ENCODE peak calls at places on chromosomes 11 and 22, in seven cellular contexts. Y, H, O, E, K, U and S are unnamed samples.

GRCh38 chr22:22462813-22463567 is 45.6 kb downstream of the ZNF280B start:
- DNase-seq in Y (no peak), O (no peak), H (peak), K (peak), E (peak), U (peak), S (peak)

GRCh38 chr11:131663403-131664200 is 293.2 kb downstream of the NTM start:
- DNase-seq in Y (no peak), U (no peak), E (no peak), H (no peak), K (no peak), O (no peak), S (no peak)

GRCh38 chr11:12430912-12431311 is 53.5 kb downstream of the PARVA start:
- DNase-seq in K (peak), H (no peak), Y (peak), E (no peak), O (no peak), U (no peak), S (peak)

GRCh38 chr11:67581469-67581868 is 2.1 kb upstream of the GSTP1 start:
- DNase-seq in O (peak), K (no peak), H (no peak), E (no peak), U (peak), Y (peak), S (no peak)

GRCh38 chr11:68506908-68507307 is 46.4 kb downstream of the PPP6R3 start:
- DNase-seq in O (no peak), E (no peak), H (no peak), K (peak), U (no peak), Y (no peak), S (peak)

GRCh38 chr22:26357813-26358212 is 71.2 kb upstream of the ASPHD2 start:
- DNase-seq in U (no peak), H (no peak), Y (no peak), E (no peak), O (no peak), K (no peak), S (no peak)

GRCh38 chr22:45918455-45919370 is 58.2 kb downstream of the WNT7B start:
- DNase-seq in U (no peak), Y (no peak), O (no peak), K (peak), E (no peak), H (no peak), S (no peak)

GRCh38 chr11:126317681-126318641 is 14.1 kb downstream of the DCPS start:
- DNase-seq in U (no peak), E (no peak), H (peak), K (no peak), Y (peak), O (no peak), S (peak)

GRCh38 chr22:19984201-19984753 is 32.3 kb downstream of the ARVCF start:
- DNase-seq in K (peak), Y (peak), U (no peak), H (peak), E (no peak), O (no peak), S (peak)

GRCh38 chr11:10294289-10294953 is 402 bp upstream of the SBF2 start:
- DNase-seq in O (peak), K (peak), E (no peak), Y (peak), U (peak), H (no peak), S (peak)

GRCh38 chr11:5390210-5390609 is 6.6 kb downstream of the OR51M1 start:
- DNase-seq in U (no peak), E (no peak), O (no peak), H (no peak), K (no peak), Y (no peak), S (no peak)

GRCh38 chr11:10298342-10298741 is 4.3 kb upstream of the SBF2 start:
- DNase-seq in H (peak), E (no peak), Y (no peak), K (peak), U (no peak), O (no peak), S (peak)

GRCh38 chr11:12667646-12668045 is 6.6 kb upstream of the TEAD1 start:
- DNase-seq in O (no peak), Y (no peak), U (no peak), H (no peak), E (no peak), K (no peak), S (no peak)

GRCh38 chr11:134159652-134160051 is 64.1 kb downstream of the NCAPD3 start:
- DNase-seq in Y (no peak), E (no peak), O (no peak), H (no peak), K (no peak), U (no peak), S (no peak)

GRCh38 chr22:24230911-24231656 is 13.8 kb downstream of the GGT5 start:
- DNase-seq in Y (peak), H (peak), O (peak), E (peak), U (peak), K (no peak), S (peak)

GRCh38 chr11:85751738-85752137 is 59.2 kb downstream of the SYTL2 start:
- DNase-seq in Y (no peak), H (no peak), K (peak), E (no peak), O (no peak), U (no peak), S (peak)

GRCh38 chr11:47856186-47856585 is 8.0 kb upstream of the NUP160 start:
- DNase-seq in O (no peak), H (no peak), Y (peak), E (no peak), K (no peak), U (no peak), S (no peak)

GRCh38 chr22:29787371-29787980 is 20.3 kb downstream of the UQCR10 start:
- DNase-seq in K (peak), Y (peak), H (no peak), O (no peak), E (no peak), U (no peak), S (no peak)

GRCh38 chr11:109338131-109338530 is 83.9 kb upstream of the C11orf87 start:
- DNase-seq in U (no peak), K (no peak), Y (no peak), H (no peak), E (no peak), O (no peak), S (no peak)

GRCh38 chr11:35927730-35928129 is 16.1 kb upstream of the LDLRAD3 start:
- DNase-seq in E (no peak), K (peak), O (no peak), U (no peak), H (no peak), Y (peak), S (peak)
- H3K27ac ChIP-seq in E (no peak), K (peak), O (no peak), U (no peak), H (no peak), Y (no peak), S (no peak)

GRCh38 chr11:33723238-33723881 is 12.9 kb downstream of the CD59 start:
- DNase-seq in O (no peak), E (no peak), Y (peak), H (no peak), K (peak), U (no peak), S (peak)

GRCh38 chr11:33722579-33723234 is 13.5 kb downstream of the CD59 start:
- DNase-seq in H (no peak), Y (no peak), U (no peak), K (peak), E (no peak), O (no peak), S (peak)

GRCh38 chr11:33719587-33719986 is 16.6 kb downstream of the CD59 start:
- DNase-seq in E (no peak), U (no peak), K (peak), O (no peak), Y (no peak), H (no peak), S (no peak)

GRCh38 chr11:33721291-33721840 is 14.9 kb downstream of the CD59 start:
- DNase-seq in K (peak), O (no peak), E (no peak), U (no peak), Y (no peak), H (no peak), S (peak)

DNA sequence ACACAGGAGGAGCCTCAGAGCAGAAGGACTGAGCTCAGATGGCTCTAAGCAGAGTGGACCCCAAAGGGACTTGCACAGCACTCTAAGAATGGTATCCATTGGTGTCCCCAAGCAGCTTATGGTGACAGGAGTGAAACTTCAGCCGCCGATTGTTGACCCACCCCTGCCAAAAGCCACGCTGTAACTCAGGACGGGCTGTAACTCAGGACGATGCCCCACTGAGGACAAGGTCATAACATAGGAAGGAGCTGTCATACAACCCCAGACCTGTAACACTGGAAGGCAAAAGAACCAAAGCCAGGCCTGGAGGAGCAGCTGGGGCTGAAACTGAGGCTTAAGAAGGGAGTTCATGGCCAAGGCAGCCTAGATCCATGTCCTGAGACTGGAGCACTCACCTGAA is 14.2 kb downstream of the CD59 start:
- DNase-seq in K (no peak), U (no peak), E (no peak), H (no peak), O (no peak), Y (no peak), S (peak)
- H3K4me2 ChIP-seq in K (peak), U (no peak), E (no peak), H (no peak), O (no peak), Y (no peak), S (peak)

GRCh38 chr11:64799925-64800632 is 2.9 kb downstream of the MAP4K2 start:
- DNase-seq in U (no peak), E (no peak), K (no peak), H (no peak), O (no peak), Y (no peak), S (no peak)

GRCh38 chr11:64794526-64794925 is 8.5 kb downstream of the MAP4K2 start:
- DNase-seq in O (no peak), K (no peak), Y (no peak), U (no peak), E (no peak), H (no peak), S (no peak)

GRCh38 chr11:64799256-64799924 is 3.6 kb downstream of the MAP4K2 start:
- DNase-seq in U (no peak), H (no peak), E (peak), O (no peak), Y (no peak), K (no peak), S (no peak)

GRCh38 chr11:64796047-64796756 is 6.8 kb downstream of the MAP4K2 start:
- DNase-seq in O (no peak), E (no peak), H (no peak), K (no peak), U (no peak), Y (no peak), S (no peak)

GRCh38 chr11:64796757-64797541 is 6.1 kb downstream of the MAP4K2 start:
- DNase-seq in Y (no peak), H (no peak), U (no peak), K (no peak), E (no peak), O (no peak), S (no peak)
- H2AFZ ChIP-seq in Y (no peak), H (no peak), U (no peak), K (no peak), E (no peak), O (no peak), S (no peak)

GRCh38 chr11:16789560-16790483 is 51.4 kb downstream of the C11orf58 start:
- DNase-seq in H (no peak), O (no peak), K (no peak), Y (no peak), E (no peak), U (no peak), S (no peak)

GRCh38 chr11:16789061-16789415 is 50.6 kb downstream of the C11orf58 start:
- DNase-seq in H (no peak), K (no peak), U (no peak), Y (no peak), E (no peak), O (no peak), S (no peak)

GRCh38 chr11:16791494-16791961 is 53.1 kb downstream of the C11orf58 start:
- DNase-seq in Y (peak), E (no peak), U (no peak), H (no peak), K (peak), O (no peak), S (peak)

GRCh38 chr11:16792426-16792825 is 54.0 kb downstream of the C11orf58 start:
- DNase-seq in U (no peak), H (no peak), Y (no peak), E (no peak), K (no peak), O (no peak), S (peak)

GRCh38 chr11:16790484-16791240 is 52.2 kb downstream of the C11orf58 start:
- DNase-seq in K (no peak), H (no peak), U (no peak), Y (no peak), O (no peak), E (no peak), S (no peak)
- H3K27ac ChIP-seq in K (peak), H (no peak), U (no peak), Y (peak), O (no peak), E (no peak), S (no peak)

GRCh38 chr22:33917744-33918406 is 2.4 kb downstream of the LARGE1 start:
- DNase-seq in O (peak), Y (peak), U (peak), K (no peak), H (peak), E (peak), S (peak)
- H3K4me2 ChIP-seq in O (peak), Y (peak), U (peak), K (no peak), H (peak), E (peak), S (no peak)

DNA sequence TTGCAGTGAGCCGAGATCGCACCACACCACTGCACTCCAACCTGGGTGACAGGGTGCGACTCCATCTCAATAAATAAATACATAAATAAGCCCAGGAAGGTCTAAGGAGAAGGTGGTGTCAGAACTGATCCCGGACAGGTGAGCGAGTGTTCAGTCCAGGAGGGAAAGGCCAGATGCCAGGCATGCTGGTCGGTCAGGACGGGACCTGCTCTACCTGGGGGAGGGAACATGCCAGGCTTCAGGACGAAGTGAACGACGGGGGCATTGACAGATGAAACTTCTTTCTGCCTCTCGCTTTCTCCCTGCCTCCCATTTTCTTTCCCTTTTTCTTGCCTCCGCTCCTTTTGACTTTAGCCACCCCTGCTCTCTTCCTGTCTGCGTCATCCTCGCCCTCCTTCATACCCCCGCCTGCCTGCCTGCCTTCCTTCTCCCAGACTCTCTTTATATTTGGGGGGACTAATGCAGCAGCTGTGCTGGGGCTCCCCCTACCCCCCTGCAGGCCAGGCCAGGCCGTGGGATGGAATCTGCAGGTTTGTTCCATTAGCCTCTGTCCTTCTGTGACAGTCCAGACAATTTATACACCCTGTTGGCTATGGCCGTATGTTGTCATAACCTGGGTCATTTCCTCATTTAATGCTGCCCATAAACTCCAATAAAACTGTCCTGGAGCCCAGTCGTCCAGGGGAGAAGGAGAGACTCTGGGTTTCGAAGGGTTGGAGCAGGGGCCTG is 209.2 kb upstream of the TBCEL start:
- DNase-seq in U (no peak), H (no peak), E (no peak), O (no peak), K (no peak), Y (no peak), S (no peak)
- H2AFZ ChIP-seq in U (no peak), H (no peak), E (no peak), O (no peak), K (no peak), Y (no peak), S (no peak)